ENCODE peak calls at places on chromosomes 5 and 9, in six cellular contexts. P is head of caudate nucleus, U is small intestine, W is NCI-H526 treated with DMSO at 0.1 percent for 48 hours, C is NCI-H1092 treated with DMSO at 0.1 percent for 48 hours, R is amniotic stem cell. Z is an unnamed sample.

GRCh38 chr9:96159596-96159995 is 142.4 kb downstream of the HSD17B3 start:
- DNase-seq in P (no peak), U (no peak), W (no peak), C (no peak), R (no peak), Z (no peak)

GRCh38 chr5:72955143-72955767 is 586 bp upstream of the FCHO2 start:
- DNase-seq in P (no peak), U (peak; percentile 82), W (no peak), C (no peak), R (peak; percentile 67), Z (no peak)

GRCh38 chr5:73446631-73447233 is 1.8 kb downstream of the FOXD1 start:
- DNase-seq in P (no peak), U (no peak), W (peak; percentile 16), C (peak; percentile 34), R (no peak), Z (no peak)

GRCh38 chr9:83336696-83337095 is 201.5 kb downstream of the FRMD3 start:
- DNase-seq in P (no peak), U (peak; percentile 10), W (no peak), C (no peak), R (no peak), Z (no peak)

GRCh38 chr9:75891277-75892167 is 1.0 kb downstream of the PCSK5 start:
- DNase-seq in P (peak; percentile 23), U (peak; percentile 35), W (no peak), C (no peak), R (no peak), Z (peak; percentile 67)

GRCh38 chr5:91162534-91163381 is 220.4 kb downstream of the ARRDC3 start:
- DNase-seq in P (peak; percentile 39), U (peak; percentile 35), W (no peak), C (no peak), R (peak; percentile 56), Z (peak; percentile 84)

GRCh38 chr9:4489919-4490704 is at the start of gene SLC1A1:
- DNase-seq in P (peak; percentile 88), U (peak; percentile 91), W (peak; percentile 51), C (peak; percentile 70), R (no peak), Z (peak; percentile 77)

GRCh38 chr5:26894719-26895263 is 143.6 kb downstream of the CDH9 start:
- DNase-seq in P (no peak), U (no peak), W (no peak), C (peak; percentile 64), R (no peak), Z (no peak)

GRCh38 chr5:96288166-96288844 is 144.7 kb downstream of the PCSK1 start:
- DNase-seq in P (no peak), U (no peak), W (no peak), C (no peak), R (no peak), Z (no peak)

GRCh38 chr9:124205686-124206352 is 51.9 kb upstream of the NEK6 start:
- DNase-seq in P (no peak), U (no peak), W (no peak), C (no peak), R (no peak), Z (no peak)

GRCh38 chr5:106454651-106455415 is 1215.9 kb downstream of the EFNA5 start:
- DNase-seq in P (peak; percentile 27), U (no peak), W (no peak), C (no peak), R (no peak), Z (peak; percentile 40)

GRCh38 chr9:81621785-81622243 is 67.5 kb downstream of the TLE1 start:
- DNase-seq in P (no peak), U (no peak), W (no peak), C (peak; percentile 57), R (no peak), Z (no peak)

GRCh38 chr9:122402403-122403268 is 31.8 kb downstream of the PTGS1 start:
- DNase-seq in P (no peak), U (no peak), W (no peak), C (no peak), R (peak; percentile 99), Z (peak; percentile 79)

GRCh38 chr9:133205996-133206931 is 2.8 kb downstream of the OBP2B start:
- DNase-seq in P (no peak), U (no peak), W (no peak), C (no peak), R (no peak), Z (no peak)

GRCh38 chr9:38371495-38371894 is 21.0 kb upstream of the ALDH1B1 start:
- DNase-seq in P (no peak), U (peak; percentile 62), W (peak; percentile 40), C (peak; percentile 79), R (no peak), Z (peak; percentile 67)

GRCh38 chr5:33527696-33528095 is 86.9 kb downstream of the TARS1 start:
- DNase-seq in P (no peak), U (no peak), W (no peak), C (no peak), R (no peak), Z (no peak)

GRCh38 chr5:149141957-149142851 is 911 bp downstream of the ABLIM3 start:
- DNase-seq in P (peak; percentile 66), U (no peak), W (peak; percentile 19), C (peak; percentile 14), R (no peak), Z (no peak)

GRCh38 chr5:180007582-180007981 is 64.0 kb downstream of the RNF130 start:
- DNase-seq in P (peak; percentile 11), U (peak; percentile 54), W (peak; percentile 11), C (no peak), R (no peak), Z (no peak)

GRCh38 chr5:139871624-139872023 is 76.0 kb downstream of the PSD2 start:
- DNase-seq in P (no peak), U (no peak), W (no peak), C (no peak), R (no peak), Z (no peak)

GRCh38 chr5:124661317-124662141 is 84.9 kb downstream of the ZNF608 start:
- DNase-seq in P (no peak), U (peak; percentile 74), W (peak; percentile 97), C (peak; percentile 77), R (no peak), Z (peak; percentile 85)

GRCh38 chr9:71929223-71929622 is 17.8 kb downstream of the C9orf85 start:
- DNase-seq in P (no peak), U (no peak), W (no peak), C (no peak), R (no peak), Z (no peak)

GRCh38 chr5:95715799-95716461 is 15.2 kb upstream of the RHOBTB3 start:
- DNase-seq in P (no peak), U (no peak), W (no peak), C (no peak), R (no peak), Z (no peak)

GRCh38 chr9:99181621-99182020 is 40.1 kb downstream of the ALG2 start:
- DNase-seq in P (no peak), U (no peak), W (no peak), C (no peak), R (no peak), Z (no peak)